ENCODE peak calls at places on chromosomes 13 and 19, in four cellular contexts. V is left lobe of liver; U is Panc1; W is activated CD8-positive, alpha-beta memory T cell treated with anti-CD3 and anti-CD28 coated beads, Interleukin-2, amount 10 ng/mL, durations not matched to agents 7 days and 5 days. D is an unnamed sample.

GRCh38 chr19:2477141-2477710 is 1.3 kb downstream of the GADD45B start:
- ATAC-seq in U (no peak), W (peak), V (peak), D (peak)

GRCh38 chr13:36882829-36883390 is 37.1 kb downstream of the SMAD9 start:
- ATAC-seq in W (no peak), V (no peak), U (peak), D (no peak)

GRCh38 chr19:12162513-12162881 is 399 bp upstream of the ZNF136 start:
- ATAC-seq in W (peak), U (no peak), V (no peak), D (no peak)

GRCh38 chr13:108932206-108932605 is 302.8 kb downstream of the MYO16 start:
- ATAC-seq in U (no peak), V (no peak), W (no peak), D (no peak)

GRCh38 chr19:34181111-34181864 is 9.0 kb downstream of the LSM14A start:
- ATAC-seq in W (no peak), U (no peak), V (no peak), D (no peak)

GRCh38 chr13:41942462-41943094 is 18.3 kb downstream of the VWA8 start:
- ATAC-seq in U (peak), V (peak), W (no peak), D (no peak)

GRCh38 chr19:33310606-33311325 is 8.4 kb upstream of the CEBPA start:
- ATAC-seq in U (peak), W (no peak), V (peak), D (peak)

GRCh38 chr13:45433381-45433790 is 15.2 kb upstream of the SLC25A30 start:
- ATAC-seq in U (no peak), V (peak), W (no peak), D (no peak)